ENCODE peak calls at places on chromosomes 6 and 20, in five cellular contexts. S, J, Z, Y and K are unnamed samples.

GRCh38 chr20:856361-856775 is 22.9 kb downstream of the FAM110A start:
- DNase-seq in S (no peak), J (peak), Z (no peak), Y (no peak), K (peak)

GRCh38 chr6:9878535-9878934 is 536.3 kb downstream of the TFAP2A start:
- DNase-seq in S (no peak), J (no peak), Z (no peak), Y (no peak), K (no peak)

GRCh38 chr20:50338479-50339195 is 148.0 kb downstream of the CEBPB start:
- DNase-seq in S (peak), J (no peak), Z (no peak), Y (no peak), K (no peak)

GRCh38 chr6:105024803-105025202 is 67.9 kb downstream of the LIN28B start:
- DNase-seq in S (no peak), J (no peak), Z (no peak), Y (no peak), K (peak)

GRCh38 chr6:126524927-126525326 is 185.0 kb downstream of the CENPW start:
- DNase-seq in S (no peak), J (no peak), Z (no peak), Y (no peak), K (no peak)

GRCh38 chr20:53736122-53736756 is 142.6 kb upstream of the ZNF217 start:
- DNase-seq in S (no peak), J (no peak), Z (no peak), Y (no peak), K (no peak)

GRCh38 chr6:2891768-2892170 is 11.3 kb downstream of the SERPINB9 start:
- DNase-seq in S (no peak), J (no peak), Z (no peak), Y (peak), K (no peak)

GRCh38 chr6:143603474-143603873 is 74.3 kb upstream of the PHACTR2 start:
- DNase-seq in S (no peak), J (no peak), Z (no peak), Y (no peak), K (no peak)

GRCh38 chr6:77814119-77814518 is 161.3 kb downstream of the MEI4 start:
- DNase-seq in S (no peak), J (no peak), Z (no peak), Y (no peak), K (no peak)

GRCh38 chr20:3106185-3106584 is 21.7 kb upstream of the AVP start:
- DNase-seq in S (no peak), J (no peak), Z (no peak), Y (no peak), K (no peak)

GRCh38 chr6:155400022-155400965 is 55.3 kb downstream of the NOX3 start:
- DNase-seq in S (no peak), J (no peak), Z (no peak), Y (no peak), K (no peak)

GRCh38 chr6:154236646-154237236 is 119.9 kb downstream of the IPCEF1 start:
- DNase-seq in S (no peak), J (no peak), Z (no peak), Y (no peak), K (no peak)

GRCh38 chr6:125259354-125259736 is 42.4 kb downstream of the HDDC2 start:
- DNase-seq in S (no peak), J (peak), Z (no peak), Y (no peak), K (no peak)

GRCh38 chr20:58817748-58818147 is 33.0 kb downstream of the GNAS-AS1 start:
- DNase-seq in S (no peak), J (no peak), Z (no peak), Y (no peak), K (no peak)

GRCh38 chr6:106216527-106216926 is 109.0 kb downstream of the ATG5 start:
- DNase-seq in S (no peak), J (no peak), Z (no peak), Y (no peak), K (no peak)

GRCh38 chr6:30882764-30883475 is 1.4 kb upstream of the DDR1 start:
- DNase-seq in S (no peak), J (no peak), Z (no peak), Y (peak), K (no peak)

GRCh38 chr20:23049201-23049932 is at the start of gene THBD:
- DNase-seq in S (peak), J (no peak), Z (peak), Y (no peak), K (peak)

GRCh38 chr20:47427067-47427466 is 70.6 kb upstream of the ZMYND8 start:
- DNase-seq in S (no peak), J (no peak), Z (no peak), Y (no peak), K (no peak)

GRCh38 chr6:34120953-34121675 is 24.8 kb downstream of the GRM4 start:
- DNase-seq in S (no peak), J (no peak), Z (no peak), Y (no peak), K (no peak)

GRCh38 chr20:22575087-22575721 is 9.2 kb downstream of the FOXA2 start:
- DNase-seq in S (no peak), J (no peak), Z (no peak), Y (no peak), K (no peak)

GRCh38 chr20:52926505-52926904 is 45.7 kb upstream of the TSHZ2 start:
- DNase-seq in S (no peak), J (no peak), Z (no peak), Y (no peak), K (no peak)

GRCh38 chr6:144655376-144655775 is 370.2 kb downstream of the UTRN start:
- DNase-seq in S (no peak), J (no peak), Z (no peak), Y (no peak), K (peak)

GRCh38 chr20:38665094-38665493 is 59.2 kb upstream of the SLC32A1 start:
- DNase-seq in S (no peak), J (no peak), Z (no peak), Y (no peak), K (no peak)

GRCh38 chr20:3194617-3195280 is 9.7 kb downstream of the DDRGK1 start:
- DNase-seq in S (no peak), J (no peak), Z (no peak), Y (no peak), K (no peak)

GRCh38 chr6:5111626-5112025 is 26.5 kb downstream of the PPP1R3G start:
- DNase-seq in S (no peak), J (no peak), Z (no peak), Y (no peak), K (no peak)

GRCh38 chr20:34309691-34310090 is 6.5 kb upstream of the AHCY start:
- DNase-seq in S (no peak), J (no peak), Z (no peak), Y (no peak), K (no peak)

GRCh38 chr6:166343157-166343502 is 785 bp upstream of the SFT2D1 start:
- DNase-seq in S (peak), J (no peak), Z (no peak), Y (no peak), K (no peak)

GRCh38 chr6:36742146-36742545 is 44.5 kb downstream of the RAB44 start:
- DNase-seq in S (no peak), J (no peak), Z (no peak), Y (no peak), K (no peak)

GRCh38 chr20:13180986-13181889 is 39.8 kb upstream of the ISM1 start:
- DNase-seq in S (no peak), J (no peak), Z (no peak), Y (no peak), K (no peak)

GRCh38 chr20:15756001-15756400 is 817.2 kb downstream of the KIF16B start:
- DNase-seq in S (no peak), J (no peak), Z (no peak), Y (no peak), K (no peak)

GRCh38 chr20:1838479-1839279 is 56.5 kb upstream of the SIRPA start:
- DNase-seq in S (no peak), J (no peak), Z (no peak), Y (no peak), K (no peak)